ENCODE peak calls at places on chromosomes 1 and 21, in seven cellular contexts. I, F, V, N, E, Y and D are unnamed samples. For H3K27me3, the result is how much of the 10 kb centered on the place peaks cover.

GRCh38 chr21:25997788-25998611 is 172.6 kb downstream of the APP start:
- DNase-seq in I (no peak), F (no peak), V (peak), N (no peak), E (no peak), Y (peak), D (peak)

GRCh38 chr21:42397291-42398129 is 1.7 kb upstream of the TMPRSS3 start:
- DNase-seq in I (no peak), F (no peak), V (no peak), N (no peak), E (no peak), Y (no peak), D (no peak)

GRCh38 chr1:165439287-165439686 is 5.6 kb downstream of the RXRG start:
- DNase-seq in I (no peak), F (no peak), V (no peak), N (no peak), E (no peak), Y (no peak), D (no peak)

GRCh38 chr1:69315416-69315815 is 252.3 kb upstream of the LRRC7 start:
- DNase-seq in I (no peak), F (no peak), V (no peak), N (no peak), E (peak), Y (no peak), D (no peak)

GRCh38 chr1:209583408-209583807 is at the start of gene CAMK1G:
- DNase-seq in I (no peak), F (no peak), V (peak), N (no peak), E (peak), Y (no peak), D (peak)

GRCh38 chr1:163071381-163072255 is 2.5 kb downstream of the RGS4 start:
- DNase-seq in I (peak), F (peak), V (peak), N (peak), E (no peak), Y (peak), D (no peak)

GRCh38 chr1:246679211-246680177 is 44.7 kb upstream of the SCCPDH start:
- DNase-seq in I (no peak), F (no peak), V (no peak), N (no peak), E (no peak), Y (no peak), D (peak)

GRCh38 chr1:117051224-117052064 is 8.7 kb upstream of the TTF2 start:
- DNase-seq in I (no peak), F (no peak), V (no peak), N (no peak), E (no peak), Y (peak), D (no peak)

GRCh38 chr1:63935148-63935547 is 161.3 kb downstream of the ROR1 start:
- DNase-seq in I (no peak), F (no peak), V (peak), N (no peak), E (no peak), Y (peak), D (no peak)

GRCh38 chr1:56424744-56425493 is 154.4 kb downstream of the PLPP3 start:
- DNase-seq in I (peak), F (no peak), V (peak), N (peak), E (peak), Y (peak), D (no peak)

GRCh38 chr1:27001570-27002360 is 8.3 kb downstream of the TRNP1 start:
- DNase-seq in I (peak), F (no peak), V (peak), N (no peak), E (no peak), Y (peak), D (no peak)

GRCh38 chr1:203765029-203765837 is at the start of gene LAX1:
- DNase-seq in I (no peak), F (peak), V (no peak), N (no peak), E (no peak), Y (no peak), D (no peak)

GRCh38 chr1:204974326-204974725 is 68.7 kb upstream of the CNTN2 start:
- DNase-seq in I (no peak), F (no peak), V (no peak), N (no peak), E (no peak), Y (no peak), D (no peak)

GRCh38 chr1:217333939-217334338 is 297.0 kb downstream of the GPATCH2 start:
- DNase-seq in I (no peak), F (no peak), V (peak), N (peak), E (no peak), Y (peak), D (no peak)

GRCh38 chr1:42456754-42457089 is 379 bp downstream of the PPCS start:
- DNase-seq in I (no peak), F (peak), V (peak), N (peak), E (peak), Y (peak), D (peak)

GRCh38 chr1:24748191-24749121 is 3.2 kb downstream of the CLIC4 start:
- DNase-seq in I (no peak), F (no peak), V (no peak), N (no peak), E (no peak), Y (no peak), D (no peak)

GRCh38 chr1:218463194-218464156 is 118.3 kb downstream of the TGFB2 start:
- DNase-seq in I (peak), F (no peak), V (peak), N (peak), E (peak), Y (peak), D (peak)

GRCh38 chr1:41321277-41321676 is 40.0 kb upstream of the FOXO6 start:
- DNase-seq in I (no peak), F (no peak), V (no peak), N (no peak), E (no peak), Y (no peak), D (no peak)

GRCh38 chr1:117735045-117735992 is 129.5 kb downstream of the TENT5C start:
- DNase-seq in I (no peak), F (no peak), V (peak), N (peak), E (peak), Y (peak), D (no peak)

GRCh38 chr1:206581571-206581981 is 30.7 kb downstream of the EIF2D start:
- DNase-seq in I (no peak), F (peak), V (no peak), N (peak), E (no peak), Y (no peak), D (no peak)

GRCh38 chr1:39898146-39898545 is 3.6 kb downstream of the MYCL start:
- DNase-seq in I (no peak), F (no peak), V (no peak), N (no peak), E (no peak), Y (no peak), D (no peak)

GRCh38 chr1:221230605-221231004 is 351.4 kb downstream of the HLX start:
- DNase-seq in I (no peak), F (no peak), V (no peak), N (no peak), E (no peak), Y (no peak), D (no peak)

GRCh38 chr1:25021586-25022215 is 91.6 kb upstream of the RUNX3 start:
- DNase-seq in I (no peak), F (no peak), V (no peak), N (no peak), E (no peak), Y (no peak), D (no peak)

GRCh38 chr1:2953688-2954285 is 67.5 kb upstream of the ACTRT2 start:
- DNase-seq in I (no peak), F (no peak), V (no peak), N (no peak), E (no peak), Y (no peak), D (no peak)

GRCh38 chr1:2952371-2952770 is 68.9 kb upstream of the ACTRT2 start:
- DNase-seq in I (no peak), F (no peak), V (no peak), N (no peak), E (no peak), Y (no peak), D (no peak)

GRCh38 chr1:2951856-2952255 is 69.4 kb upstream of the ACTRT2 start:
- DNase-seq in I (no peak), F (no peak), V (no peak), N (no peak), E (no peak), Y (no peak), D (peak)

GRCh38 chr1:2950926-2951305 is 70.4 kb upstream of the ACTRT2 start:
- DNase-seq in I (no peak), F (no peak), V (no peak), N (no peak), E (no peak), Y (no peak), D (peak)

GRCh38 chr1:2952992-2953391 is 68.3 kb upstream of the ACTRT2 start:
- DNase-seq in I (no peak), F (no peak), V (no peak), N (no peak), E (no peak), Y (no peak), D (no peak)
- H3K27me3 ChIP-seq in I (under half), F (under half), V (under half), N (under half), E (under half), Y (under half), D (under half)

GRCh38 chr1:82387070-82387366 is 586.3 kb downstream of the ADGRL2 start:
- DNase-seq in I (no peak), F (no peak), V (no peak), N (no peak), E (no peak), Y (no peak), D (no peak)
- H3K27me3 ChIP-seq in I (under half), F (under half), V (under half), N (under half), E (under half), Y (under half), D (under half)

DNA sequence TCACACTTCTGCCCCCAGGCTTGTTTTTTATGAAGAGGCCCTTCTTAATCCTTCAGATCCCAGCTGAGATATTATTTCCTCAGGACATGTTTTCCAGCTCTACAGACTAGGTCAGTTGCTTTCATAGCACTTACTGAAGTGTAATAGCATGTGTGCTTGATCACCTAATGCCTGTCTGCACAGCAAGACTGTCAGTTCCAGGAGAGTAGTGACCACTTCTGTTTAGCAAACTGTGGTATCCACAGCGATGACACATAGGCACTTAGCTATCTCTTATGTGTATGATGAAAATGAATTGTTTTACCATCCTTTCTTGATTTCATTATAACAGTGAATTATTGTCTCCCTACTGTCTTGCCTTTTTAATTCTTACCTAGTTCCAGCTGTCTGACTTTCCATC is 4.2 kb downstream of the TSACC start:
- DNase-seq in I (no peak), F (no peak), V (no peak), N (no peak), E (no peak), Y (no peak), D (no peak)
- H3K27me3 ChIP-seq in I (under half), F (under half), V (under half), N (under half), E (under half), Y (under half), D (under half)

GRCh38 chr1:235127774-235128452 is 724 bp downstream of the TOMM20 start:
- DNase-seq in I (no peak), F (no peak), V (peak), N (no peak), E (no peak), Y (peak), D (no peak)

GRCh38 chr1:235124665-235125064 is 4.0 kb downstream of the TOMM20 start:
- DNase-seq in I (no peak), F (no peak), V (no peak), N (no peak), E (no peak), Y (no peak), D (no peak)

GRCh38 chr1:235129774-235130570 is 1.3 kb upstream of the TOMM20 start:
- DNase-seq in I (no peak), F (no peak), V (no peak), N (no peak), E (no peak), Y (no peak), D (no peak)

GRCh38 chr1:235128453-235129328 is at the start of gene TOMM20:
- DNase-seq in I (peak), F (peak), V (peak), N (peak), E (peak), Y (peak), D (peak)

GRCh38 chr1:235127203-235127602 is 1.4 kb downstream of the TOMM20 start:
- DNase-seq in I (no peak), F (no peak), V (no peak), N (no peak), E (no peak), Y (peak), D (no peak)
- H3K27me3 ChIP-seq in I (under half), F (under half), V (under half), N (under half), E (under half), Y (under half), D (under half)

GRCh38 chr21:45768741-45769049 is 125.2 kb downstream of the PCBP3 start:
- DNase-seq in I (no peak), F (no peak), V (no peak), N (no peak), E (no peak), Y (no peak), D (no peak)
- H3K27me3 ChIP-seq in I (under half), F (under half), V (under half), N (under half), E (under half), Y (under half), D (under half)

GRCh38 chr1:2209400-2210083 is 15.0 kb upstream of the FAAP20 start:
- DNase-seq in I (no peak), F (no peak), V (no peak), N (no peak), E (peak), Y (no peak), D (no peak)

GRCh38 chr1:2210786-2211185 is 16.2 kb upstream of the FAAP20 start:
- DNase-seq in I (no peak), F (no peak), V (no peak), N (no peak), E (peak), Y (no peak), D (no peak)

GRCh38 chr1:2208309-2209239 is 14.0 kb upstream of the FAAP20 start:
- DNase-seq in I (peak), F (no peak), V (peak), N (no peak), E (peak), Y (peak), D (no peak)

GRCh38 chr1:2212167-2212541 is 16.0 kb upstream of the SKI start:
- DNase-seq in I (no peak), F (no peak), V (no peak), N (peak), E (no peak), Y (no peak), D (no peak)

DNA sequence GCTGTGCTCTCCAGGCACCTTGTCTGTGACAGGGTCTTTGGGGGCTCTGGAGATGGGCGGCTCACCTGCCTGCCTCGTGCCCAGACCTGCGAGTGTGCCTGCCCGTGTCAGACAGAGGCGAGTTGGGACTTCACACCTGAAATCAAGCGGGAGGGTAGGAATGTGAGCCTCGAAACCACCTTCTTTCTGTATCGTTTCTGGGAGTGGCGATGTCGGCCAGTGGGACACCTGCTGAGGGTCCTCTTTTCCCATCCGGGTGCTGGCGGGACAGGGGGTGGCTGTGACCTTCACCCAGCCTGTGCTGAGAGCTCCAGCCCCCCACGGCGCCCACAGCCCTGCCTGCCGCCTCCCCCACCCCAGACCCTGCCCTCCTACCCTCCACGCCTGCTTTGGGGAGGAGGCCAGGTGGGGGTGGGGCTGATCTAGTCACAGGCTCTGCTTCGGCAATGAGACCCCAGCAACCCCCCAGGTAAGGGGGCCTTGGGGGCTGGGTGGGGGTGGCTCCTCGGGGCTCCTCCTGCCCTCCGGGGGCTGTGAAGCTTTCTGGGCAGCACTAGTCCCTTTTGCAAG is 15.6 kb upstream of the FAAP20 start:
- DNase-seq in I (no peak), F (no peak), V (no peak), N (no peak), E (no peak), Y (peak), D (no peak)
- H3K27me3 ChIP-seq in I (under half), F (under half), V (under half), N (under half), E (under half), Y (under half), D (under half)